ENCODE peak calls at places on chromosome 1, in eight cellular contexts. H is activated T-helper 1 cell treated with Interleukin-2 at 50 U/mL for 16 hours; D is anterior cingulate cortex; L is foreskin fibroblast; R is body of pancreas; W is mesenchymal stem cell; J is ELR; M is stimulated activated CD4-positive, alpha-beta T cell treated with anti-CD3 and anti-CD28 coated beads, Interleukin-2, amount 100 ng/mL, for 48 hours. S is an unnamed sample.

GRCh38 chr1:203056516-203056915 is 29.3 kb downstream of the MYOG start:
- DNase-seq in H (no peak), D (no peak), L (no peak), R (no peak), W (no peak), J (peak; percentile 18), M (no peak), S (no peak)

GRCh38 chr1:94332952-94333351 is 85.2 kb upstream of the ABCD3 start:
- DNase-seq in H (no peak), D (no peak), L (peak; percentile 55), R (no peak), W (peak; percentile 70), J (peak; percentile 87), M (no peak), S (peak; percentile 47)

GRCh38 chr1:38000529-38001453 is 4.5 kb downstream of the FHL3 start:
- DNase-seq in H (no peak), D (no peak), L (peak; percentile 90), R (no peak), W (peak; percentile 89), J (peak; percentile 87), M (no peak), S (peak; percentile 94)

GRCh38 chr1:18569251-18569650 is 61.4 kb upstream of the PAX7 start:
- DNase-seq in H (no peak), D (no peak), L (no peak), R (no peak), W (no peak), J (no peak), M (no peak), S (no peak)

GRCh38 chr1:84299536-84300260 is 1.8 kb upstream of the SAMD13 start:
- DNase-seq in H (no peak), D (no peak), L (peak; percentile 40), R (no peak), W (peak; percentile 26), J (peak; percentile 7), M (no peak), S (peak; percentile 11)

GRCh38 chr1:13749543-13750307 is 49.7 kb downstream of the PRDM2 start:
- DNase-seq in H (no peak), D (peak; percentile 58), L (peak; percentile 76), R (peak; percentile 56), W (peak; percentile 58), J (peak; percentile 65), M (peak; percentile 48), S (peak; percentile 60)

GRCh38 chr1:248886237-248886895 is 19.7 kb upstream of the PGBD2 start:
- DNase-seq in H (no peak), D (no peak), L (peak; percentile 51), R (no peak), W (no peak), J (no peak), M (no peak), S (peak; percentile 24)

GRCh38 chr1:226549094-226549936 is 751 bp downstream of the STUM start:
- DNase-seq in H (no peak), D (no peak), L (peak; percentile 26), R (no peak), W (no peak), J (peak; percentile 7), M (no peak), S (no peak)

S was measured in HCEC 1CT.